ENCODE peak calls at places on chromosome 10, in four cellular contexts. N, Q, J and A are unnamed samples.

GRCh38 chr10:82908751-82909150 is 1033.8 kb downstream of the NRG3 start:
- DNase-seq in J (no peak), N (no peak), Q (no peak), A (no peak)

GRCh38 chr10:132319853-132320669 is 11.9 kb upstream of the LRRC27 start:
- DNase-seq in N (no peak), Q (peak; percentile 25), J (peak; percentile 97), A (no peak)

GRCh38 chr10:9009505-9009904 is 955.0 kb downstream of the GATA3 start:
- DNase-seq in N (no peak), Q (no peak), J (no peak), A (no peak)

GRCh38 chr10:49609283-49610014 is 661 bp upstream of the SLC18A3 start:
- DNase-seq in N (no peak), J (no peak), Q (no peak), A (no peak)

GRCh38 chr10:73493781-73494180 is 2.0 kb downstream of the PPP3CB start:
- DNase-seq in Q (no peak), N (no peak), J (no peak), A (no peak)

GRCh38 chr10:17737021-17737965 is 14.7 kb upstream of the TMEM236 start:
- DNase-seq in N (no peak), Q (peak; percentile 20), J (peak; percentile 36), A (no peak)

GRCh38 chr10:128035557-128035973 is 90.7 kb downstream of the MKI67 start:
- DNase-seq in J (peak; percentile 50), Q (peak; percentile 34), N (peak; percentile 72), A (no peak)

GRCh38 chr10:68087338-68088029 is 12.4 kb upstream of the HERC4 start:
- DNase-seq in N (no peak), Q (no peak), J (peak; percentile 36), A (no peak)

GRCh38 chr10:104061196-104061595 is 24.5 kb downstream of the COL17A1 start:
- DNase-seq in J (no peak), Q (no peak), N (no peak), A (no peak)

GRCh38 chr10:77392851-77393250 is 244.8 kb downstream of the KCNMA1 start:
- DNase-seq in J (peak; percentile 83), Q (no peak), N (no peak), A (peak; percentile 63)

GRCh38 chr10:43852141-43852540 is 203.5 kb upstream of the ZNF32 start:
- DNase-seq in Q (peak; percentile 55), J (no peak), N (no peak), A (no peak)

GRCh38 chr10:88028654-88029053 is 165.2 kb downstream of the PTEN start:
- DNase-seq in Q (peak; percentile 52), N (no peak), J (no peak), A (no peak)

GRCh38 chr10:1404236-1404952 is 332.9 kb downstream of the ADARB2 start:
- DNase-seq in J (no peak), Q (no peak), N (no peak), A (no peak)

GRCh38 chr10:69457771-69458237 is 6.5 kb downstream of the TSPAN15 start:
- DNase-seq in J (no peak), Q (no peak), N (no peak), A (no peak)

GRCh38 chr10:91713471-91714072 is 80.7 kb upstream of the PPP1R3C start:
- DNase-seq in Q (no peak), N (no peak), J (no peak), A (no peak)

GRCh38 chr10:91127341-91128082 is 93.0 kb upstream of the PCGF5 start:
- DNase-seq in J (no peak), N (no peak), Q (no peak), A (no peak)

GRCh38 chr10:69742928-69743602 is 58.6 kb upstream of the COL13A1 start:
- DNase-seq in Q (peak; percentile 30), N (no peak), J (no peak), A (no peak)

GRCh38 chr10:112226439-112227248 is 43.1 kb upstream of the GPAM start:
- DNase-seq in J (no peak), Q (no peak), N (no peak), A (no peak)

GRCh38 chr10:45440511-45441062 is 66.6 kb downstream of the ALOX5 start:
- DNase-seq in Q (no peak), N (no peak), J (no peak), A (no peak)

GRCh38 chr10:122461367-122461728 is at the start of gene HTRA1:
- DNase-seq in Q (peak; percentile 73), J (peak; percentile 49), N (no peak), A (no peak)

GRCh38 chr10:85259908-85260307 is 931.5 kb downstream of the CCSER2 start:
- DNase-seq in Q (no peak), J (no peak), N (no peak), A (no peak)

GRCh38 chr10:102274062-102274461 is 28.7 kb downstream of the GBF1 start:
- DNase-seq in Q (no peak), N (no peak), J (no peak), A (peak; percentile 17)

GRCh38 chr10:132179551-132180392 is 7.0 kb upstream of the DPYSL4 start:
- DNase-seq in Q (no peak), J (no peak), N (no peak), A (no peak)

GRCh38 chr10:75272896-75273295 is 37.1 kb upstream of the COMTD1 start:
- DNase-seq in J (no peak), N (no peak), Q (peak; percentile 45), A (no peak)

GRCh38 chr10:82378146-82378545 is 503.2 kb downstream of the NRG3 start:
- DNase-seq in J (no peak), N (no peak), Q (peak; percentile 71), A (no peak)

GRCh38 chr10:77037735-77038411 is 599.7 kb downstream of the KCNMA1 start:
- DNase-seq in Q (peak; percentile 10), N (no peak), J (no peak), A (no peak)

GRCh38 chr10:129764011-129764900 is 199.8 kb downstream of the EBF3 start:
- DNase-seq in Q (no peak), J (no peak), N (no peak), A (no peak)

GRCh38 chr10:86188796-86189558 is 177.6 kb downstream of the GRID1 start:
- DNase-seq in J (no peak), N (no peak), Q (no peak), A (no peak)

DNA sequence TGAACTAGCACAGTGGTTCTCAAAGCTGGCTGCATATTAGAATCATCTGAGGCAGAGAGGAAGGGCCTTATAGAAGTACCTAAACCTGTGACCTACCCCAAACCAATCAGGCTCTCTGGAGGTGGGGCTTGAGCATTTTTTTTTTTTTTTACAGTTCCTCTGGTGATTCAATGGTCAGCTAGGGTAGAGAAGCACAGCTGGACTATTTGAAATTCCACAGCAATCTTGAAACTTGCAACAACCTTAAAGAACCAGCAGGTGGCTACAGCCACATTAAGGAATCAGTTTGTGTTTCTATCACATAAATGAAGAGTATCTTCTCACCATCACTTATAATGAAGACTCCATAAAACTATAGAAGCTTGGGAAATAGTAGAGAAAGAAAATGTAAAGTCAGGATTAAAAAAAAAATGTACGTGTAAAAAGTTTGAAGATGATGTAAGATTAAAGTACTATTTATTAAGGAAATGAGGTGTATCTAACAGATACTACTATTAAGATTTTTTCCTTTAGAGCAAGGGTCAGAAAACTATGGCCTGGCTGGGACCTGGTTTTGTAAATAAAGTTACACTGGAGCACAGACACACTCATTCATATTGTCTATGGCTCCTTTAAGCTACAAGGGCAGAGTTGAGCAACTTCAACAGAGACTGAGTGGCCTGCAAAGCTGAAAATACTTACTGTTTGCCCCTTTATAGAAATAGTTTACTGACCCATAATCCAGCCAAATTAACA is 3.8 kb downstream of the RTKN2 start:
- DNase-seq in Q (peak; percentile 30), N (no peak), J (peak; percentile 50), A (peak; percentile 59)
- TF ChIP-seq CTCF in Q (peak; percentile 53), N (peak; percentile 59), J (peak; percentile 57), A (peak; percentile 58)

GRCh38 chr10:95756796-95757657 is 1.1 kb downstream of the ENTPD1 start:
- DNase-seq in N (no peak), Q (no peak), J (no peak), A (no peak)
- H3K4me3 ChIP-seq in N (no peak overlapping the region), Q (no peak overlapping the region), J (no peak overlapping the region), A (no peak overlapping the region)

GRCh38 chr10:23330953-23331352 is 13.6 kb downstream of the C10orf67 start:
- DNase-seq in Q (no peak), J (no peak), N (no peak), A (no peak)
- TF ChIP-seq CTCF in Q (no peak), J (no peak), N (no peak), A (no peak)

GRCh38 chr10:120949511-120950102 is 98.4 kb downstream of the WDR11 start:
- DNase-seq in J (no peak), N (no peak), Q (no peak), A (no peak)

GRCh38 chr10:120948889-120949382 is 97.8 kb downstream of the WDR11 start:
- DNase-seq in N (peak; percentile 54), Q (peak; percentile 47), J (no peak), A (no peak)

GRCh38 chr10:120946497-120946896 is 95.3 kb downstream of the WDR11 start:
- DNase-seq in J (no peak), N (no peak), Q (no peak), A (no peak)

GRCh38 chr10:120951288-120951687 is 100.1 kb downstream of the WDR11 start:
- DNase-seq in J (no peak), Q (no peak), N (no peak), A (no peak)

DNA sequence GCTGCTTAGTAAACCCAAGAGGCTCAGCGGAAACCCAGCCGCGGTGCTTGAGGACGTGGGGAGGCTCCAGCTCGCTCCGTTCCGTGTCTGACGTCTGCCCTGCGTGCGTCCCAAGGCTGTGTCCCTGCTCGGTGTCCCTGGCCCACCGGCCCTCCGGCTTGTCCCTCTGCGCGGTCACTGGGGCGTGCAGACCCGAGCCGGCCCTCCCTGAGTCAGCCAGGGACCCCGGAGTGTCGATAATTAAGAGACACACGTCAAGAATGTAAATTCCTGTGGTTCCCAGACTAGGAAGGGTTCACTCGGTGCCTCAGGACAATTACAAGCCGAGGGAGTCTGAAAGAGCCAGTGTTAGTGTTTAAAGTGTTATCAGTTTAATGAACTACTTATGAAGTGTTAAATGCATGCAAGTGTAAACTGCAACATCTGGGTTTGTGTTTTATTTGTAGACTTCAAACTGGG is 99.0 kb downstream of the WDR11 start:
- DNase-seq in N (no peak), J (no peak), Q (no peak), A (no peak)
- H3K4me3 ChIP-seq in N (no peak overlapping the region), J (no peak overlapping the region), Q (no peak overlapping the region), A (no peak overlapping the region)

GRCh38 chr10:30709229-30709628 is 79.7 kb upstream of the LYZL2 start:
- DNase-seq in N (no peak), J (no peak), Q (no peak), A (no peak)
- TF ChIP-seq CTCF in N (no peak), J (no peak), Q (no peak), A (no peak)

GRCh38 chr10:99534456-99534938 is 1.8 kb downstream of the NKX2-3 start:
- DNase-seq in N (no peak), J (no peak), Q (no peak), A (no peak)
- H3K4me3 ChIP-seq in N (no peak overlapping the region), J (peak overlapping the region; percentile 34), Q (no peak overlapping the region), A (no peak overlapping the region)

GRCh38 chr10:78438094-78438906 is 404.6 kb downstream of the RPS24 start:
- DNase-seq in Q (no peak), J (no peak), N (no peak), A (no peak)
- TF ChIP-seq CTCF in Q (peak; percentile 18), J (peak; percentile 9), N (no peak), A (no peak)